ENCODE peak calls at places on chromosomes 13 and 19, in six cellular contexts. E is IMR-90; B is ovary; U is upper lobe of right lung; J is CD4-positive, CD25-positive, alpha-beta regulatory T cell; K is body of pancreas. Q is an unnamed sample. For H3K4me1, the result is how much of the 10 kb centered on the place peaks cover.

GRCh38 chr19:51131780-51132680 is 7.3 kb downstream of the SIGLEC9 start:
- DNase-seq in E (peak), B (peak), U (peak), J (peak), K (peak), Q (no peak)

GRCh38 chr13:111846396-111847174 is 220.4 kb upstream of the SOX1 start:
- DNase-seq in E (no peak), B (no peak), U (no peak), J (no peak), K (no peak), Q (no peak)

GRCh38 chr13:39455534-39456175 is 147.3 kb downstream of the LHFPL6 start:
- DNase-seq in E (peak), B (no peak), U (no peak), J (no peak), K (no peak), Q (peak)

GRCh38 chr13:58855283-58855682 is 1223.7 kb downstream of the PCDH17 start:
- DNase-seq in E (no peak), B (no peak), U (no peak), J (no peak), K (no peak), Q (no peak)

GRCh38 chr19:15488489-15489226 is 9.4 kb upstream of the PGLYRP2 start:
- DNase-seq in E (no peak), B (no peak), U (no peak), J (no peak), K (no peak), Q (no peak)

GRCh38 chr13:67238277-67238859 is 8.2 kb upstream of the PCDH9 start:
- DNase-seq in E (peak), B (no peak), U (no peak), J (peak), K (no peak), Q (peak)

GRCh38 chr19:38252935-38253691 is 3.1 kb downstream of the PPP1R14A start:
- DNase-seq in E (no peak), B (peak), U (no peak), J (no peak), K (no peak), Q (no peak)

GRCh38 chr19:45115809-45116615 is 23.0 kb downstream of the PPP1R37 start:
- DNase-seq in E (no peak), B (no peak), U (no peak), J (no peak), K (no peak), Q (no peak)

GRCh38 chr13:39263033-39263432 is 224.8 kb downstream of the NHLRC3 start:
- DNase-seq in E (peak), B (peak), U (no peak), J (peak), K (peak), Q (peak)

GRCh38 chr13:76654263-76654662 is 231.9 kb downstream of the KCTD12 start:
- DNase-seq in E (no peak), B (no peak), U (no peak), J (no peak), K (no peak), Q (no peak)

GRCh38 chr19:16143399-16144215 is at the start of gene HSH2D:
- DNase-seq in E (no peak), B (no peak), U (peak), J (peak), K (peak), Q (no peak)

GRCh38 chr19:15247107-15248014 is 15.1 kb upstream of the EPHX3 start:
- DNase-seq in E (no peak), B (no peak), U (no peak), J (no peak), K (no peak), Q (no peak)

GRCh38 chr19:35002037-35002535 is 2.0 kb downstream of the GRAMD1A start:
- DNase-seq in E (no peak), B (no peak), U (no peak), J (no peak), K (no peak), Q (no peak)
- H3K4me1 ChIP-seq in E (under half), B (under half), U (half or more), J (half or more), K (half or more), Q (under half)

GRCh38 chr19:46875657-46876056 is 14.9 kb downstream of the ARHGAP35 start:
- DNase-seq in E (no peak), B (no peak), U (no peak), J (no peak), K (no peak), Q (no peak)
- H3K4me1 ChIP-seq in E (under half), B (under half), U (under half), J (under half), K (under half), Q (under half)

GRCh38 chr19:18086590-18087138 is at the start of gene IL12RB1:
- DNase-seq in E (no peak), B (no peak), U (no peak), J (peak), K (peak), Q (no peak)

GRCh38 chr19:18090545-18091216 is 3.9 kb upstream of the IL12RB1 start:
- DNase-seq in E (peak), B (no peak), U (no peak), J (no peak), K (no peak), Q (no peak)

GRCh38 chr19:18091217-18091608 is 4.5 kb upstream of the IL12RB1 start:
- DNase-seq in E (no peak), B (no peak), U (peak), J (peak), K (peak), Q (no peak)

GRCh38 chr19:18085702-18086457 is 854 bp downstream of the IL12RB1 start:
- DNase-seq in E (no peak), B (no peak), U (no peak), J (no peak), K (no peak), Q (no peak)

DNA sequence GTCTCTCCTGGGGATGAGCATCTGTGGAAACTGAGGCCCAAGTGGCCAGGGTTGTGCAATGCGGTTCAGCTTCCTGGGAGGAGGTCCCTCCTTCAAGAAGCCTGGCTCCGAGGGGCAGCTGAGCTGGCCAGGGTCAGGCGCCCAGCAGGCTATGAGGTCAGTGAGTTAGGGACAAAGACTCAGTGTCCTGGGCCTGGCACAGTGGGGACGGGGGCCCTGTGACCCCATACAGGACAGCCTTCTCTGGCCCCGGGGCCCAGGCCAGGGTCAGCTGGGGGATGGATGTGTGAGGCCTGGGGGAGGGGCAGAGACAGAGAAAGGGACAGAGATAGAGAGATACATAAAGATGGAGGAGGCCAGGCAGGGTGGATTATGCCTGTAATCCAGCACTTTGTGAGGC is 3.0 kb upstream of the IL12RB1 start:
- DNase-seq in E (no peak), B (no peak), U (no peak), J (no peak), K (no peak), Q (no peak)
- H3K4me1 ChIP-seq in E (under half), B (under half), U (under half), J (half or more), K (under half), Q (under half)

DNA sequence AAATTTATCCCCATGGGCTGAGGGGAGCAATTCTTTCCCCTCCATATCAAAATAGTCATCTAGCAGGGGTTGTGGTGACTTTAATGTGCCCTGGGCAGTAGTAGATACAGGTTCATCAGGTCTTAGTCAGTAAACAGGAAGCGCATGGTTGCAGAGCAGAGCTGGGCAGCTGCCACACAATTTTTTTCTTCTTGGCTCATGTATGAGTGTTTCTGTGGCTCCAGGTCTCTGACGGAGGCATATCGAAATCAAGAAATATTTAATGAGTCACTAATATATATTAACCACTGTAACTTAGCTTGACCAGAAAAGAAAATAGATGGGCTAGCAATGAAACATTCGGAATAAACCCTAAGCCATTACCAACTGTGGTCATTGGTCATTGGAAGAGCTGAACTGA is 68.4 kb upstream of the UBL3 start:
- DNase-seq in E (peak), B (no peak), U (no peak), J (no peak), K (peak), Q (no peak)
- H3K4me1 ChIP-seq in E (under half), B (under half), U (under half), J (under half), K (under half), Q (under half)

DNA sequence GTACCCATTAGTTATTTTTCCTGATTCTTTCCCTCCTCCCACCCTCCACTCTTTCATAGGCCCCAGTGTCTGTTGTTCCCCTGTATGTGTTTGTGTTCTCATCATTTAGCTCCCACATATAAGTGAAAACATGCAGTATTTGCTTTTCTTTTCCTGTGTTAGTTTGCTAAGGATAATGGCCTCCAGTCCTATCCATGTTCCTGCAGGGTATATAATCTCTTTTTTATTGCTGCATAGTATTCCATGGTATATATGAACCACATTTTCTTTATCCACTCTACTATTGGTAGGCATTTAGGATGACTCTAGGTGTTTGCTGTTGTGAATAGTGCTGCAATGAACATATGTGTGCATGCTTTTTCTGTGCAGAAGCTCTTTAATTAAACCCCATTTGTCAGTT is 79.4 kb downstream of the ZMYM2 start:
- DNase-seq in E (no peak), B (no peak), U (no peak), J (no peak), K (no peak), Q (no peak)
- H3K4me1 ChIP-seq in E (under half), B (under half), U (under half), J (under half), K (under half), Q (under half)

GRCh38 chr19:10226376-10227214 is 4.5 kb downstream of the S1PR2 start:
- DNase-seq in E (peak), B (peak), U (peak), J (no peak), K (peak), Q (no peak)
- H3K4me1 ChIP-seq in E (under half), B (under half), U (under half), J (under half), K (under half), Q (under half)

DNA sequence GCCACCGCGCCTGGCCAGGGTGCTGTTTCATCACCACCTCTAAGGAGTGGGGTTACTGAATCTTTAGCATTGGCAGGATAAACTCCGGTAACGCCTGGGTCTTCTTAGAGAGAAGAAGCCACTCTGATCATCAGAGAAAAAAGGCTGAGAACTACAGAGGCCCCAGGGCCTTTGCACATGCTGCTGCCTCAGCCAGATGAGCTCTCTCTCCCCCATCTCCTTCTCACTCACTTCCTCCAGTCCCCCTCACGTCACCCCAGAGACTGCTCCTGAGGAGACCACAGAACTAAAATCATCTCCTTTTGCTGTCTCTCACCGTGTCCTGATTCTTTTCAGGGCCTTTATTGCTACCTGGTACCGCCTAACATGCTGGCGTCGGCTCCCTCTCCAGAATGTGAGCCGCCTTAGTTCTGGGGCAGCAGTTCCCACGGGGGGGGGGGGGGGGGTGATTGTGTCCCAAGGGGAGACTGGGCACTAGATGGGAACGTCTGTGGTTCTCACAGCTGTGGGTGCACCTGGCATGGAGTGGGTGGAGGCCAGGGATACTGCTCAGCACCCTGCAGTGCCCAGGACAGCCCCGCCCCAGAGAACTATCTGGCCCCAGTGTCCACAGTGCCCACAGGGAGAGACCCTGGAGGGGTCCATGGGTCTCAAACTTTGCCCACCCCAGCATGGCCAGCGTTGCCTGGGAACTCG is 5.1 kb upstream of the DIRAS1 start:
- DNase-seq in E (no peak), B (no peak), U (no peak), J (no peak), K (peak), Q (no peak)
- H3K4me1 ChIP-seq in E (under half), B (under half), U (under half), J (under half), K (under half), Q (under half)